ENCODE peak calls at places on chromosomes 4 and X, in six cellular contexts. One of them, this sample, is unnamed. For H3K36me3, the result is how much of the 10 kb centered on the place peaks cover.

GRCh38 chr4:162245051-162245450 is 81.3 kb upstream of the FSTL5 start:
- DNase-seq in A673: no peak
- DNase-seq in right lobe of liver: no peak
- DNase-seq in breast epithelium: no peak
- DNase-seq in endodermal cell: no peak
- DNase-seq in tibial artery: no peak
- DNase-seq in this sample: no peak

GRCh38 chrX:134693644-134694043 is 35.4 kb upstream of the PLAC1 start:
- DNase-seq in endodermal cell: no peak
- DNase-seq in breast epithelium: no peak
- DNase-seq in A673: no peak
- DNase-seq in tibial artery: no peak
- DNase-seq in right lobe of liver: no peak
- DNase-seq in this sample: no peak

GRCh38 chr4:153919667-153920066 is 130.8 kb upstream of the SFRP2 start:
- DNase-seq in endodermal cell: no peak
- DNase-seq in tibial artery: no peak
- DNase-seq in right lobe of liver: no peak
- DNase-seq in A673: no peak
- DNase-seq in breast epithelium: no peak
- DNase-seq in this sample: no peak

GRCh38 chr4:71907782-71908181 is 123.9 kb upstream of the GC start:
- DNase-seq in endodermal cell: no peak
- DNase-seq in breast epithelium: no peak
- DNase-seq in A673: no peak
- DNase-seq in right lobe of liver: peak
- DNase-seq in tibial artery: no peak
- DNase-seq in this sample: no peak

GRCh38 chrX:85052636-85053343 is 49.1 kb downstream of the APOOL start:
- DNase-seq in A673: peak
- DNase-seq in tibial artery: no peak
- DNase-seq in breast epithelium: no peak
- DNase-seq in endodermal cell: no peak
- DNase-seq in right lobe of liver: no peak
- DNase-seq in this sample: no peak

GRCh38 chr4:112284662-112285411 is 867 bp downstream of the TIFA start:
- DNase-seq in endodermal cell: no peak
- DNase-seq in right lobe of liver: no peak
- DNase-seq in tibial artery: no peak
- DNase-seq in A673: peak
- DNase-seq in breast epithelium: peak
- DNase-seq in this sample: no peak

GRCh38 chr4:66055999-66056398 is 385.7 kb upstream of the EPHA5 start:
- DNase-seq in right lobe of liver: no peak
- DNase-seq in A673: no peak
- DNase-seq in endodermal cell: no peak
- DNase-seq in tibial artery: no peak
- DNase-seq in breast epithelium: no peak
- DNase-seq in this sample: no peak

GRCh38 chr4:111847256-111848108 is 297.8 kb upstream of the FAM241A start:
- DNase-seq in breast epithelium: no peak
- DNase-seq in right lobe of liver: no peak
- DNase-seq in tibial artery: no peak
- DNase-seq in endodermal cell: no peak
- DNase-seq in A673: peak
- DNase-seq in this sample: peak

GRCh38 chr4:83552085-83552484 is 16.2 kb downstream of the GPAT3 start:
- DNase-seq in breast epithelium: no peak
- DNase-seq in A673: peak
- DNase-seq in right lobe of liver: no peak
- DNase-seq in endodermal cell: no peak
- DNase-seq in tibial artery: no peak
- DNase-seq in this sample: no peak

GRCh38 chr4:23213198-23213597 is 520.5 kb downstream of the GBA3 start:
- DNase-seq in endodermal cell: no peak
- DNase-seq in right lobe of liver: no peak
- DNase-seq in breast epithelium: no peak
- DNase-seq in A673: no peak
- DNase-seq in tibial artery: no peak
- DNase-seq in this sample: no peak

GRCh38 chr4:36172650-36173049 is 71.7 kb downstream of the ARAP2 start:
- DNase-seq in A673: no peak
- DNase-seq in endodermal cell: no peak
- DNase-seq in tibial artery: no peak
- DNase-seq in right lobe of liver: no peak
- DNase-seq in breast epithelium: no peak
- DNase-seq in this sample: no peak

GRCh38 chr4:78951862-78952472 is 12.7 kb upstream of the PAQR3 start:
- DNase-seq in right lobe of liver: no peak
- DNase-seq in tibial artery: no peak
- DNase-seq in A673: peak
- DNase-seq in endodermal cell: no peak
- DNase-seq in breast epithelium: no peak
- DNase-seq in this sample: peak

GRCh38 chr4:89136525-89136924 is 25.2 kb downstream of the TIGD2 start:
- DNase-seq in right lobe of liver: no peak
- DNase-seq in breast epithelium: no peak
- DNase-seq in A673: no peak
- DNase-seq in tibial artery: no peak
- DNase-seq in endodermal cell: no peak
- DNase-seq in this sample: no peak

GRCh38 chrX:53354669-53355068 is 67.8 kb downstream of the SMC1A start:
- DNase-seq in A673: no peak
- DNase-seq in endodermal cell: no peak
- DNase-seq in breast epithelium: no peak
- DNase-seq in right lobe of liver: no peak
- DNase-seq in tibial artery: no peak
- DNase-seq in this sample: no peak

GRCh38 chr4:4254179-4254578 is 6.2 kb upstream of the TMEM128 start:
- DNase-seq in tibial artery: no peak
- DNase-seq in endodermal cell: no peak
- DNase-seq in A673: no peak
- DNase-seq in right lobe of liver: no peak
- DNase-seq in breast epithelium: no peak
- DNase-seq in this sample: no peak

GRCh38 chr4:33062155-33062554 is 2342.0 kb downstream of the PCDH7 start:
- DNase-seq in breast epithelium: no peak
- DNase-seq in endodermal cell: no peak
- DNase-seq in right lobe of liver: no peak
- DNase-seq in A673: no peak
- DNase-seq in tibial artery: no peak
- DNase-seq in this sample: no peak

GRCh38 chr4:123661080-123661737 is 264.6 kb downstream of the SPRY1 start:
- DNase-seq in A673: peak
- DNase-seq in breast epithelium: no peak
- DNase-seq in right lobe of liver: no peak
- DNase-seq in endodermal cell: no peak
- DNase-seq in tibial artery: no peak
- DNase-seq in this sample: no peak

GRCh38 chr4:181475781-181476180 is 767.4 kb upstream of the TENM3 start:
- DNase-seq in breast epithelium: no peak
- DNase-seq in tibial artery: no peak
- DNase-seq in right lobe of liver: no peak
- DNase-seq in A673: no peak
- DNase-seq in endodermal cell: peak
- DNase-seq in this sample: peak

GRCh38 chr4:7166286-7166685 is 26.1 kb upstream of the SORCS2 start:
- DNase-seq in breast epithelium: no peak
- DNase-seq in right lobe of liver: peak
- DNase-seq in tibial artery: no peak
- DNase-seq in A673: no peak
- DNase-seq in endodermal cell: no peak
- DNase-seq in this sample: no peak

GRCh38 chrX:119249836-119250340 is 13.8 kb downstream of the PGRMC1 start:
- DNase-seq in breast epithelium: no peak
- DNase-seq in right lobe of liver: no peak
- DNase-seq in tibial artery: no peak
- DNase-seq in endodermal cell: no peak
- DNase-seq in A673: no peak
- DNase-seq in this sample: no peak

GRCh38 chr4:173287486-173287885 is 46.7 kb downstream of the HMGB2 start:
- DNase-seq in endodermal cell: no peak
- DNase-seq in right lobe of liver: no peak
- DNase-seq in A673: no peak
- DNase-seq in tibial artery: no peak
- DNase-seq in breast epithelium: no peak
- DNase-seq in this sample: no peak

GRCh38 chr4:102819588-102820365 is 7.6 kb downstream of the UBE2D3 start:
- DNase-seq in A673: no peak
- DNase-seq in breast epithelium: no peak
- DNase-seq in tibial artery: no peak
- DNase-seq in right lobe of liver: no peak
- DNase-seq in endodermal cell: no peak
- DNase-seq in this sample: no peak

GRCh38 chr4:176769519-176769918 is 23.2 kb downstream of the VEGFC start:
- DNase-seq in endodermal cell: no peak
- DNase-seq in breast epithelium: no peak
- DNase-seq in right lobe of liver: no peak
- DNase-seq in A673: no peak
- DNase-seq in tibial artery: no peak
- DNase-seq in this sample: no peak

GRCh38 chr4:14449308-14449707 is 553.0 kb upstream of the CPEB2 start:
- DNase-seq in breast epithelium: no peak
- DNase-seq in right lobe of liver: no peak
- DNase-seq in endodermal cell: no peak
- DNase-seq in tibial artery: no peak
- DNase-seq in A673: no peak
- DNase-seq in this sample: no peak

GRCh38 chr4:176409627-176410026 is 89.9 kb downstream of the SPCS3 start:
- DNase-seq in right lobe of liver: no peak
- DNase-seq in A673: no peak
- DNase-seq in endodermal cell: no peak
- DNase-seq in tibial artery: no peak
- DNase-seq in breast epithelium: no peak
- DNase-seq in this sample: no peak

GRCh38 chrX:10952619-10953018 is 158.5 kb upstream of the HCCS start:
- DNase-seq in A673: no peak
- DNase-seq in breast epithelium: no peak
- DNase-seq in right lobe of liver: no peak
- DNase-seq in tibial artery: peak
- DNase-seq in endodermal cell: peak
- DNase-seq in this sample: no peak

GRCh38 chr4:101597204-101597603 is 193.3 kb upstream of the BANK1 start:
- DNase-seq in tibial artery: no peak
- DNase-seq in endodermal cell: no peak
- DNase-seq in breast epithelium: no peak
- DNase-seq in A673: peak
- DNase-seq in right lobe of liver: no peak
- DNase-seq in this sample: no peak

GRCh38 chr4:120158860-120159259 is 92.2 kb upstream of the MAD2L1 start:
- DNase-seq in tibial artery: no peak
- DNase-seq in A673: no peak
- DNase-seq in right lobe of liver: no peak
- DNase-seq in breast epithelium: no peak
- DNase-seq in endodermal cell: no peak
- DNase-seq in this sample: peak

GRCh38 chr4:144582105-144582850 is 63.7 kb upstream of the HHIP start:
- DNase-seq in tibial artery: no peak
- DNase-seq in right lobe of liver: no peak
- DNase-seq in endodermal cell: no peak
- DNase-seq in A673: no peak
- DNase-seq in breast epithelium: no peak
- DNase-seq in this sample: no peak

GRCh38 chr4:150773032-150773431 is 191.1 kb downstream of the MAB21L2 start:
- DNase-seq in endodermal cell: no peak
- DNase-seq in tibial artery: no peak
- DNase-seq in A673: no peak
- DNase-seq in breast epithelium: no peak
- DNase-seq in right lobe of liver: no peak
- DNase-seq in this sample: no peak
- H3K36me3 ChIP-seq in endodermal cell: under half
- H3K36me3 ChIP-seq in tibial artery: under half
- H3K36me3 ChIP-seq in A673: under half
- H3K36me3 ChIP-seq in breast epithelium: under half
- H3K36me3 ChIP-seq in right lobe of liver: under half
- H3K36me3 ChIP-seq in this sample: under half

GRCh38 chrX:12805333-12805732 is 14.1 kb downstream of the PRPS2 start:
- DNase-seq in breast epithelium: no peak
- DNase-seq in tibial artery: no peak
- DNase-seq in A673: no peak
- DNase-seq in right lobe of liver: no peak
- DNase-seq in endodermal cell: no peak
- DNase-seq in this sample: no peak
- H3K36me3 ChIP-seq in breast epithelium: under half
- H3K36me3 ChIP-seq in tibial artery: under half
- H3K36me3 ChIP-seq in A673: under half
- H3K36me3 ChIP-seq in right lobe of liver: under half
- H3K36me3 ChIP-seq in endodermal cell: under half
- H3K36me3 ChIP-seq in this sample: under half

GRCh38 chrX:1434871-1435240 is 17.9 kb downstream of the ASMTL start:
- DNase-seq in breast epithelium: no peak
- DNase-seq in A673: no peak
- DNase-seq in tibial artery: peak
- DNase-seq in right lobe of liver: no peak
- DNase-seq in endodermal cell: no peak
- DNase-seq in this sample: no peak

GRCh38 chrX:1435241-1435900 is 17.3 kb downstream of the ASMTL start:
- DNase-seq in right lobe of liver: no peak
- DNase-seq in A673: no peak
- DNase-seq in endodermal cell: peak
- DNase-seq in tibial artery: peak
- DNase-seq in breast epithelium: no peak
- DNase-seq in this sample: no peak

GRCh38 chrX:1430451-1430850 is 22.3 kb downstream of the ASMTL start:
- DNase-seq in tibial artery: no peak
- DNase-seq in A673: no peak
- DNase-seq in endodermal cell: no peak
- DNase-seq in breast epithelium: no peak
- DNase-seq in right lobe of liver: no peak
- DNase-seq in this sample: no peak

DNA sequence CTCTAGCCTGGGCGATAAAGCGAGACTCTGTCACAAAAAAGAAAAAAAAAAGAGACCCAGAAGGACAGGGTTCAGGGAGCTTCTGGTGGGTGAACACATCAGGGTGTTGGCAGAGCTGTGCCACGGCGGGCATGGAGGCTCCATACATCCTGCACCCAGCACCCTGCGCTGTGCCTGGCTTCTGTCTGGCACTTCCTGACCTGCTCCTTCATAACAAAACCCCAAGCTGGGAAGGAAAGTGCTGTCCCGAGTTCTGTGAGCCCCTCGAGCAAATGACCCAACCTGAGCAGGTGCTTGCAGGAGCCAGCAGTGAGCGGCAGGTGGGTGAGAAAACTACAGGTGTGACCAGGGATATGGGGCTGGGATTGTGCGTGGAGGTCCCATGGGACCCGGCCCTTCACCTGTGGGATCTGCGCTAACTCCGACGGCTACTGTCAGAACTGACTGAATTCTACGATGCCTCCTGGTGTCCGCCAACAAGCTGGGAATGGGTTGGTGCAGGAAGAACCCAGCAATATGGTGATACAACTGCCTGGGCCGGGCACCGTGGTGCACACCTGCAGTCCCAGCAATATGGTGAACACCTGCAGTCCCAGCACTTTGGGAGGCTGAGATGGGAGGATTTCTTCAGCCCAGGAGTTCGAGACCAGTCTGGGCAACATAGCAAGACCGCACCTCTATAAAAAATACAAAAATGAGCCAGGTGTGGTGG is 18.9 kb downstream of the ASMTL start:
- DNase-seq in tibial artery: peak
- DNase-seq in breast epithelium: no peak
- DNase-seq in endodermal cell: peak
- DNase-seq in A673: no peak
- DNase-seq in right lobe of liver: no peak
- DNase-seq in this sample: no peak
- H3K36me3 ChIP-seq in tibial artery: half or more
- H3K36me3 ChIP-seq in breast epithelium: under half
- H3K36me3 ChIP-seq in endodermal cell: under half
- H3K36me3 ChIP-seq in A673: under half
- H3K36me3 ChIP-seq in right lobe of liver: under half
- H3K36me3 ChIP-seq in this sample: under half

GRCh38 chr4:182890202-182890601 is 27.0 kb downstream of the DCTD start:
- DNase-seq in tibial artery: no peak
- DNase-seq in right lobe of liver: no peak
- DNase-seq in A673: no peak
- DNase-seq in breast epithelium: no peak
- DNase-seq in endodermal cell: no peak
- DNase-seq in this sample: no peak
- H3K36me3 ChIP-seq in tibial artery: half or more
- H3K36me3 ChIP-seq in right lobe of liver: under half
- H3K36me3 ChIP-seq in A673: under half
- H3K36me3 ChIP-seq in breast epithelium: under half
- H3K36me3 ChIP-seq in endodermal cell: half or more
- H3K36me3 ChIP-seq in this sample: under half

This sample was measured in neural progenitor cell.